ENCODE peak calls at places on chromosomes 2 and 18, in four cellular contexts. Y, I, W and L are unnamed samples.

GRCh38 chr2:12674644-12675328 is 42.0 kb upstream of the TRIB2 start:
- DNase-seq in Y (no peak), I (no peak), W (no peak), L (no peak)

GRCh38 chr2:86396304-86396785 is 44.8 kb upstream of the KDM3A start:
- DNase-seq in W (peak; percentile 64), I (no peak), Y (no peak), L (peak; percentile 0)

GRCh38 chr2:8089596-8089995 is 592.3 kb upstream of the ID2 start:
- DNase-seq in I (no peak), W (no peak), Y (no peak), L (no peak)

GRCh38 chr2:9099341-9099751 is 95.9 kb upstream of the MBOAT2 start:
- DNase-seq in I (no peak), Y (no peak), W (peak; percentile 39), L (no peak)

GRCh38 chr2:54906711-54907110 is 143.5 kb downstream of the RTN4 start:
- DNase-seq in W (no peak), Y (no peak), I (no peak), L (no peak)

GRCh38 chr2:151071906-151072305 is 189.8 kb downstream of the RBM43 start:
- DNase-seq in W (no peak), Y (no peak), I (no peak), L (no peak)

GRCh38 chr2:236715077-236715476 is 145.5 kb downstream of the ACKR3 start:
- DNase-seq in Y (no peak), I (no peak), W (no peak), L (no peak)

GRCh38 chr2:143692162-143692561 is 562.9 kb downstream of the ARHGAP15 start:
- DNase-seq in W (no peak), Y (no peak), I (no peak), L (no peak)

GRCh38 chr2:236180831-236181453 is 12.8 kb upstream of the GBX2 start:
- DNase-seq in I (no peak), Y (peak; percentile 59), W (peak; percentile 88), L (peak; percentile 33)

GRCh38 chr2:39468574-39469331 is 31.7 kb upstream of the MAP4K3 start:
- DNase-seq in I (no peak), Y (no peak), W (no peak), L (no peak)

GRCh38 chr2:160222546-160223281 is 22.6 kb upstream of the ITGB6 start:
- DNase-seq in W (no peak), I (no peak), Y (no peak), L (no peak)

GRCh38 chr2:16413257-16413656 is 252.4 kb downstream of the CYRIA start:
- DNase-seq in Y (no peak), W (no peak), I (no peak), L (no peak)

GRCh38 chr2:212548459-212548815 is 9.8 kb upstream of the ERBB4 start:
- DNase-seq in Y (no peak), I (no peak), W (peak; percentile 45), L (no peak)

GRCh38 chr2:209687261-209687660 is 84.4 kb upstream of the UNC80 start:
- DNase-seq in I (no peak), Y (no peak), W (no peak), L (no peak)

GRCh38 chr2:36556847-36557246 is 41.1 kb downstream of the FEZ2 start:
- DNase-seq in W (no peak), I (no peak), Y (no peak), L (no peak)

GRCh38 chr2:15733867-15734765 is 142.4 kb downstream of the DDX1 start:
- DNase-seq in I (no peak), W (peak; percentile 42), Y (no peak), L (no peak)

GRCh38 chr2:102304268-102304667 is 7.1 kb upstream of the IL1RL1 start:
- DNase-seq in Y (no peak), I (no peak), W (no peak), L (no peak)

GRCh38 chr2:127664065-127664894 is 11.1 kb downstream of the LIMS2 start:
- DNase-seq in Y (no peak), I (peak; percentile 26), W (no peak), L (no peak)

GRCh38 chr18:35458677-35459441 is 38.9 kb downstream of the INO80C start:
- DNase-seq in Y (no peak), I (peak; percentile 55), W (peak; percentile 73), L (no peak)

GRCh38 chr18:42736074-42736473 is 379.4 kb downstream of the RIT2 start:
- DNase-seq in I (no peak), W (no peak), Y (no peak), L (no peak)

GRCh38 chr2:164589522-164589921 is 31.8 kb downstream of the GRB14 start:
- DNase-seq in Y (no peak), W (no peak), I (no peak), L (no peak)

GRCh38 chr18:47054369-47054768 is 18.9 kb upstream of the ELOA2 start:
- DNase-seq in W (no peak), I (no peak), Y (no peak), L (no peak)

GRCh38 chr18:77054606-77055428 is 77.8 kb downstream of the MBP start:
- DNase-seq in W (no peak), Y (no peak), I (peak; percentile 81), L (peak; percentile 66)

GRCh38 chr2:173589604-173590277 is 235.1 kb downstream of the CDCA7 start:
- DNase-seq in W (peak; percentile 36), I (no peak), Y (peak; percentile 73), L (peak; percentile 33)